ENCODE peak calls at places on chromosomes 13 and 19, in six cellular contexts. One of them, this sample, is unnamed.

GRCh38 chr13:79943633-79944032 is 397.3 kb downstream of the SPRY2 start:
- DNase-seq in neuronal stem cell: no peak
- DNase-seq in mesendoderm: no peak
- DNase-seq in trophoblast cell: no peak
- DNase-seq in H1: no peak
- DNase-seq in H9: no peak
- DNase-seq in this sample: no peak

GRCh38 chr13:100508391-100508790 is 80.2 kb downstream of the GGACT start:
- DNase-seq in neuronal stem cell: no peak
- DNase-seq in H1: no peak
- DNase-seq in trophoblast cell: no peak
- DNase-seq in mesendoderm: no peak
- DNase-seq in H9: no peak
- DNase-seq in this sample: no peak

GRCh38 chr13:99626461-99627082 is 125.3 kb downstream of the TM9SF2 start:
- DNase-seq in trophoblast cell: no peak
- DNase-seq in H9: no peak
- DNase-seq in H1: no peak
- DNase-seq in neuronal stem cell: no peak
- DNase-seq in mesendoderm: no peak
- DNase-seq in this sample: peak

GRCh38 chr13:80036845-80037504 is 304.0 kb downstream of the SPRY2 start:
- DNase-seq in H1: no peak
- DNase-seq in H9: no peak
- DNase-seq in trophoblast cell: no peak
- DNase-seq in mesendoderm: no peak
- DNase-seq in neuronal stem cell: no peak
- DNase-seq in this sample: no peak

GRCh38 chr13:97302611-97303010 is 80.5 kb downstream of the MBNL2 start:
- DNase-seq in trophoblast cell: no peak
- DNase-seq in H1: no peak
- DNase-seq in H9: no peak
- DNase-seq in mesendoderm: no peak
- DNase-seq in neuronal stem cell: no peak
- DNase-seq in this sample: no peak

GRCh38 chr13:76331948-76332712 is 554.1 kb downstream of the KCTD12 start:
- DNase-seq in mesendoderm: no peak
- DNase-seq in neuronal stem cell: no peak
- DNase-seq in trophoblast cell: no peak
- DNase-seq in H1: no peak
- DNase-seq in H9: no peak
- DNase-seq in this sample: peak

GRCh38 chr13:25951831-25952230 is 100.0 kb downstream of the SHISA2 start:
- DNase-seq in H9: no peak
- DNase-seq in H1: no peak
- DNase-seq in trophoblast cell: no peak
- DNase-seq in mesendoderm: no peak
- DNase-seq in neuronal stem cell: no peak
- DNase-seq in this sample: no peak

GRCh38 chr19:29812080-29812880 is 489 bp downstream of the CCNE1 start:
- DNase-seq in H1: peak
- DNase-seq in H9: no peak
- DNase-seq in neuronal stem cell: peak
- DNase-seq in mesendoderm: no peak
- DNase-seq in trophoblast cell: no peak
- DNase-seq in this sample: no peak

GRCh38 chr19:40147693-40148347 is 43.4 kb upstream of the MAP3K10 start:
- DNase-seq in H9: no peak
- DNase-seq in trophoblast cell: peak
- DNase-seq in H1: no peak
- DNase-seq in mesendoderm: no peak
- DNase-seq in neuronal stem cell: no peak
- DNase-seq in this sample: peak

GRCh38 chr13:79512950-79513349 is 32.0 kb downstream of the NDFIP2 start:
- DNase-seq in neuronal stem cell: no peak
- DNase-seq in trophoblast cell: no peak
- DNase-seq in mesendoderm: no peak
- DNase-seq in H1: no peak
- DNase-seq in H9: no peak
- DNase-seq in this sample: no peak

GRCh38 chr19:42197375-42197817 is 20.1 kb downstream of the DEDD2 start:
- DNase-seq in mesendoderm: no peak
- DNase-seq in trophoblast cell: no peak
- DNase-seq in H1: no peak
- DNase-seq in H9: peak
- DNase-seq in neuronal stem cell: no peak
- DNase-seq in this sample: no peak

GRCh38 chr19:30411714-30412113 is 39.5 kb downstream of the ZNF536 start:
- DNase-seq in mesendoderm: no peak
- DNase-seq in trophoblast cell: no peak
- DNase-seq in H9: no peak
- DNase-seq in neuronal stem cell: no peak
- DNase-seq in H1: no peak
- DNase-seq in this sample: no peak

GRCh38 chr13:51919531-51919930 is 57.8 kb downstream of the CCDC70 start:
- DNase-seq in mesendoderm: no peak
- DNase-seq in H1: no peak
- DNase-seq in neuronal stem cell: no peak
- DNase-seq in trophoblast cell: peak
- DNase-seq in H9: peak
- DNase-seq in this sample: no peak

GRCh38 chr19:17079710-17080440 is 4.3 kb downstream of the MYO9B start:
- DNase-seq in H1: no peak
- DNase-seq in H9: no peak
- DNase-seq in neuronal stem cell: peak
- DNase-seq in mesendoderm: no peak
- DNase-seq in trophoblast cell: peak
- DNase-seq in this sample: peak

GRCh38 chr19:6521718-6522646 is 8.8 kb upstream of the TNFSF9 start:
- DNase-seq in H9: no peak
- DNase-seq in trophoblast cell: no peak
- DNase-seq in mesendoderm: peak
- DNase-seq in H1: no peak
- DNase-seq in neuronal stem cell: no peak
- DNase-seq in this sample: no peak

GRCh38 chr13:21674271-21675009 is 3.6 kb downstream of the FGF9 start:
- DNase-seq in neuronal stem cell: peak
- DNase-seq in trophoblast cell: no peak
- DNase-seq in mesendoderm: peak
- DNase-seq in H9: peak
- DNase-seq in H1: peak
- DNase-seq in this sample: no peak

GRCh38 chr13:107585466-107585865 is 629.9 kb downstream of the LIG4 start:
- DNase-seq in H1: no peak
- DNase-seq in trophoblast cell: no peak
- DNase-seq in mesendoderm: no peak
- DNase-seq in neuronal stem cell: no peak
- DNase-seq in H9: no peak
- DNase-seq in this sample: peak

GRCh38 chr19:19517235-19517619 is 1.2 kb downstream of the NDUFA13 start:
- DNase-seq in trophoblast cell: no peak
- DNase-seq in H9: no peak
- DNase-seq in mesendoderm: no peak
- DNase-seq in H1: no peak
- DNase-seq in neuronal stem cell: no peak
- DNase-seq in this sample: no peak
- H3K9ac ChIP-seq in trophoblast cell: no peak
- H3K9ac ChIP-seq in H9: no peak
- H3K9ac ChIP-seq in mesendoderm: no peak
- H3K9ac ChIP-seq in H1: no peak
- H3K9ac ChIP-seq in neuronal stem cell: no peak
- H3K9ac ChIP-seq in this sample: no peak

DNA sequence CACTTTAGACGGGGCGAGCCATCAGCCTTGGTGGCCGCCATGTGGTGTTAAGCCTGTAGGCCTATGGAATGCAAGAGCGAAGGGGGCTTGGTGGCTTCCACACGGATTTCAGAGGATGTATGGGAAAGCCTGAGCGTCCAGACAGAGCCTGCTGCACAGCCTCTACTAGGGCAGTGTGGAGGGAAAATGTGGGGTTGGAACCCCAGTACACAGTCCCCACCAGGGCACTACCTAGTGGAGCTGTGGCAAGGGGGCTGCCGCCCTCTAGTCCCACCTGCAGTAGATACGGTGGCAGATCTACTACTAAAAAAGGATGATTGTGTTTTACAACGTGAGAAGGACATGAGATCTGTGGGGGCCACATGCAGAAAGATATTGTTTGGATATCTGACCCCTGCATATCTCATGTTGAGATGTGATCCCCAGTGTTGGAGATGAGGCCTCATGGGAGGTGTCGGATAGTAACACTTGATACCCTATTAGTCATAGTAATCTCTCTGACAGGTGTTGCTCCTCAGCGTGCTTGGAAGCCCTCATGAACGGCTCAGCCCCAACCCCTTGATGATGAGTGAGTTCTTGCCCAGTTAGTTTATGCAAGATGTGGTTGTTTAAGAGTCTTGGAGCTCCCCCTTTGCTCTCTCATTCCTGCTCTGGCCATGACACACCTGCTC is 45.6 kb downstream of the LHFPL6 start:
- DNase-seq in mesendoderm: no peak
- DNase-seq in H9: no peak
- DNase-seq in trophoblast cell: no peak
- DNase-seq in neuronal stem cell: no peak
- DNase-seq in H1: no peak
- DNase-seq in this sample: no peak
- H2BK5ac ChIP-seq in mesendoderm: no peak
- H2BK5ac ChIP-seq in H9: no peak
- H2BK5ac ChIP-seq in trophoblast cell: no peak
- H2BK5ac ChIP-seq in neuronal stem cell: no peak
- H2BK5ac ChIP-seq in H1: no peak
- H2BK5ac ChIP-seq in this sample: no peak

GRCh38 chr19:9597027-9597426 is 12.7 kb upstream of the ZNF121 start:
- DNase-seq in mesendoderm: no peak
- DNase-seq in trophoblast cell: peak
- DNase-seq in neuronal stem cell: no peak
- DNase-seq in H1: no peak
- DNase-seq in H9: no peak
- DNase-seq in this sample: peak
- H3K9ac ChIP-seq in mesendoderm: no peak
- H3K9ac ChIP-seq in trophoblast cell: no peak
- H3K9ac ChIP-seq in neuronal stem cell: no peak
- H3K9ac ChIP-seq in H1: no peak
- H3K9ac ChIP-seq in H9: no peak
- H3K9ac ChIP-seq in this sample: no peak

DNA sequence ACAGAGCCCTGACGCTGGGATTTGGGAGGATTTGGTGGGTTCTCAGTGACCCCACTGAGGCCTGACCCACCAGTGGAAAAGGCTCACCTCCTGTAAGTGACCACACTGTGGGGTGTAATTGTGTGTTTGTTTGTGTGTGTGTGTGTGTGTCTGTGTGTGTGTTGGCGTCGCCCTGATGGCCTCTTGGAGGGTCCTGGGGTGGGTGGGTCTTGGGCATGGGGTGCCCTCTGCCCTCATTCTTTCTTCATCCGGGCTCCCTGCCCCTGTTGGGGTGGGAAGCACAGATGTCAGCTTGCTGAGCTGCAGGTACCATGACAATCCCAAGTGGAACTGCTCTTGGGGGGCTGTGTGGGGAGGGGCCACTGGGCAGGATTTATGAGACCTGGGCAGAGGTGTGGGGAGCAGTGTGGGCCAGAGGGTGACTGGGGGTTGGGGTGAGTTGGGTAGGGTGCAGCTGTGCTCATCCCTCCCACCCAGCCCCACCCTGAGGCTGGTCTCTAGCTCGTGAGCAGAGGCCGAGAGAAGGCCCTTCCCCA is 22.8 kb downstream of the WTIP start:
- DNase-seq in H1: no peak
- DNase-seq in neuronal stem cell: no peak
- DNase-seq in trophoblast cell: no peak
- DNase-seq in H9: no peak
- DNase-seq in mesendoderm: no peak
- DNase-seq in this sample: no peak
- H2BK5ac ChIP-seq in H1: no peak
- H2BK5ac ChIP-seq in neuronal stem cell: no peak
- H2BK5ac ChIP-seq in trophoblast cell: no peak
- H2BK5ac ChIP-seq in H9: no peak
- H2BK5ac ChIP-seq in mesendoderm: no peak
- H2BK5ac ChIP-seq in this sample: no peak

GRCh38 chr19:38975214-38975860 is at the start of gene FBXO17:
- DNase-seq in neuronal stem cell: peak
- DNase-seq in mesendoderm: peak
- DNase-seq in trophoblast cell: no peak
- DNase-seq in H1: peak
- DNase-seq in H9: peak
- DNase-seq in this sample: peak

GRCh38 chr19:38975861-38976271 is 324 bp upstream of the FBXO17 start:
- DNase-seq in neuronal stem cell: peak
- DNase-seq in H1: peak
- DNase-seq in mesendoderm: peak
- DNase-seq in trophoblast cell: no peak
- DNase-seq in H9: peak
- DNase-seq in this sample: peak

GRCh38 chr19:38971672-38972071 is 3.9 kb downstream of the FBXO17 start:
- DNase-seq in H9: no peak
- DNase-seq in trophoblast cell: no peak
- DNase-seq in mesendoderm: no peak
- DNase-seq in neuronal stem cell: no peak
- DNase-seq in H1: no peak
- DNase-seq in this sample: no peak

GRCh38 chr19:38977445-38978314 is 2.1 kb upstream of the FBXO17 start:
- DNase-seq in H1: no peak
- DNase-seq in neuronal stem cell: no peak
- DNase-seq in mesendoderm: no peak
- DNase-seq in trophoblast cell: no peak
- DNase-seq in H9: no peak
- DNase-seq in this sample: peak

DNA sequence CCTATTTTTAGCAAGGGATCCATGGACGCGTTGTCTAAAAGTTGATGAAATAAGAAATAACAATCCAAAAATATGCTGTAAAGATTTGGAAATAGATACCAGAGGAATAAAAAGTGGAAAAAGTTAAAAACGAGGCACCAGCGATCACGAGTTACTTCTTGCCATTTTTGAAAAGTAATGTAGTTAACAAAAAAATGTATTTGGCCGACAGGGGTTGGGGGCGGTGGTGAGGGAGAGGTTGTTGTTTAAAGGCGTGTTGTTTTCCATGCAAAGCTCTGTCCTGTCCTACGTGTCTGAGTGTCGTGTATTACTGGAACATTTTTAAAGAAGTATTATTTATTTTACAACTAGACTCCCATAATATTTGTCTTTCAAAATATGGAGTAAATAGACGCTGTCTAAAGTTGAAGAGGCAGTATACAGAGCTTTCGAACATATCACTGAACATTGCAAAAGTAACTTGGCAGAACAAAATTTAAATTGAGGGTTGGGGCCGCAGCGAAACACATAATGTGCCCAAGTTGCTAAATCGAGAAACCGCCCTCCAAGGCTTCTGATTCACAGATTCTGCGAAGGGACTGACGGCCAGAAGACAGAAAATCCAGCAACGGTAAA is 836 bp downstream of the FBXO17 start:
- DNase-seq in trophoblast cell: no peak
- DNase-seq in mesendoderm: no peak
- DNase-seq in H9: no peak
- DNase-seq in neuronal stem cell: no peak
- DNase-seq in H1: no peak
- DNase-seq in this sample: no peak
- H3K9ac ChIP-seq in trophoblast cell: no peak
- H3K9ac ChIP-seq in mesendoderm: peak
- H3K9ac ChIP-seq in H9: peak
- H3K9ac ChIP-seq in neuronal stem cell: no peak
- H3K9ac ChIP-seq in H1: no peak
- H3K9ac ChIP-seq in this sample: peak

This sample was measured in IMR-90.